ENCODE peak calls at places on chromosomes 3 and 15, in four cellular contexts. C is GM12878, U is HepG2, H is H1. S is an unnamed sample.

GRCh38 chr3:23646201-23646955 is 159.4 kb upstream of the UBE2E1 start:
- DNase-seq in U (no peak), H (no peak), C (no peak), S (no peak)

GRCh38 chr15:47885921-47886320 is 168.6 kb downstream of the SEMA6D start:
- DNase-seq in U (no peak), C (no peak), H (no peak), S (no peak)

GRCh38 chr3:52021869-52022268 is 26.2 kb upstream of the RPL29 start:
- DNase-seq in H (no peak), C (no peak), U (no peak), S (no peak)

GRCh38 chr15:55526559-55527036 is 18.6 kb upstream of the DNAAF4 start:
- DNase-seq in H (peak), C (no peak), U (peak), S (peak)

GRCh38 chr3:57544181-57545125 is at the start of gene DNAH12:
- DNase-seq in U (peak), H (peak), C (no peak), S (peak)

GRCh38 chr3:100057716-100058575 is 56.4 kb downstream of the FILIP1L start:
- DNase-seq in H (no peak), U (peak), C (no peak), S (no peak)

GRCh38 chr3:54213910-54214309 is 91.6 kb downstream of the CACNA2D3 start:
- DNase-seq in U (no peak), H (no peak), C (no peak), S (no peak)

GRCh38 chr15:90680371-90680935 is 36.7 kb upstream of the BLM start:
- DNase-seq in H (no peak), C (no peak), U (no peak), S (no peak)

GRCh38 chr3:43699864-43700263 is 9.1 kb downstream of the ABHD5 start:
- DNase-seq in U (no peak), H (no peak), C (no peak), S (no peak)

GRCh38 chr3:183775781-183776180 is 49.6 kb downstream of the MAP6D1 start:
- DNase-seq in H (no peak), C (no peak), U (no peak), S (no peak)

GRCh38 chr15:67048281-67049279 is 16.8 kb upstream of the SMAD3 start:
- DNase-seq in H (no peak), C (no peak), U (peak), S (no peak)

GRCh38 chr15:68553994-68554715 is 24.6 kb upstream of the CORO2B start:
- DNase-seq in U (peak), C (no peak), H (peak), S (peak)

GRCh38 chr3:134030382-134030753 is 643 bp upstream of the SLCO2A1 start:
- DNase-seq in H (peak), U (peak), C (no peak), S (no peak)

GRCh38 chr3:124780767-124781485 is 50.7 kb downstream of the UMPS start:
- DNase-seq in C (no peak), U (no peak), H (no peak), S (no peak)

GRCh38 chr3:17972476-17972875 is 230.0 kb upstream of the TBC1D5 start:
- DNase-seq in C (no peak), U (no peak), H (no peak), S (no peak)

GRCh38 chr15:101242160-101242998 is 9.5 kb downstream of the CHSY1 start:
- DNase-seq in H (no peak), C (peak), U (no peak), S (no peak)

GRCh38 chr3:167830007-167830406 is 94.5 kb downstream of the SERPINI1 start:
- DNase-seq in H (no peak), U (no peak), C (no peak), S (no peak)
- TF ChIP-seq ATF2 in H (no peak), U (no peak), C (no peak), S (no peak)

DNA sequence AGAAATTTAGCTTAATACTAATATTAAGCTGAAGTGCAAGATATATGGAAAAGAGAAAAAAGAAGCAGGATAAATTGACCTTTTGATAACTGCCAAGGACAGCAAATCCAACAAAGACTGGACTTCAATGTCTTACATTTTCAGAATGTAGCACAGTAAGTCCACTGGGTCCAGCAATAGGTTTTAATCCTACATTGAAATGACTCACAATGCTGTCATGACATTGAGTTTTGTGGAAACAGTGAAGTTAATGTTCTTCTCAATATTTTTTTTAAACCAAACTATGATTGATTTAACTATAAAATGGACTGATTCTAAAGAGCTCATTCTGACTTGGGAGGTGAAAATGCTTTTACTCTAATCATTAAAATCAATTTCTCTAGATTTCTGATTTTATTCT is 166.6 kb upstream of the ZNF717 start:
- DNase-seq in U (no peak), C (no peak), H (no peak), S (no peak)
- TF ChIP-seq GABPA in U (no peak), C (no peak), H (no peak), S (no peak)

DNA sequence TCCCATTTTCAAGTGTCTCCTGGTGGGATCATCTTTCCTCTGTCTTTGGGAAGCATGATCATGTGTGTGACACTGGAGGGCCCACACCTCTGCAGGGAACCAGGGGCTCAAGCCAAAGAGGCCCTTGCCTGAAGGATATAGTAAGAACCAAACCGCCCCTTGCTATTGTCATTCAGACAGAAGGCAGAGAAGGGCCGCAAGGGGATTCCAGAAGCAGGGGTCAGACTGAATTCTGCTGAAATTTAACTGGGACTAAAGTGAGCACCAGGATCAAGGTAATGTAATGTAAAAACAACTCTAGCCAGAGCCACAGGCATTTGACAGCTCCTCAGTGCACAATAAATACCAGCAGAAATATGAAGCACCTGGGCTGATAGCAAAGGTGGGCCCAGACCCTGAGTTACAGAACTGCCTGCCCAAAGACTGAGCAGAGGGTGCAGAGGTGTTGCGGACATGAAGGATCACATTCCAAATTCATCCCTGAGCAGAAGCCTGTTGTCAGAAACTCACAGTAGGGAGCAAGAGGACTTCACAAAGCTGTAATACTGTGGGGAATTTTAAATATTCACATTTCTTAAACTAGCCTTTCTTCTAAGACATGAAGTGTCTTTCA is 46.0 kb upstream of the RASGRF1 start:
- DNase-seq in C (no peak), H (no peak), U (no peak), S (no peak)
- TF ChIP-seq CEBPB in C (no peak), H (no peak), U (no peak), S (no peak)

GRCh38 chr15:27675571-27675970 is 423.5 kb downstream of the OCA2 start:
- DNase-seq in C (no peak), U (no peak), H (peak), S (no peak)

GRCh38 chr15:27676647-27677046 is 422.5 kb downstream of the OCA2 start:
- DNase-seq in C (no peak), U (no peak), H (peak), S (no peak)

GRCh38 chr15:27679203-27679602 is 419.9 kb downstream of the OCA2 start:
- DNase-seq in C (no peak), U (no peak), H (no peak), S (no peak)

GRCh38 chr15:27679621-27680521 is 419.2 kb downstream of the OCA2 start:
- DNase-seq in U (no peak), C (no peak), H (no peak), S (no peak)

DNA sequence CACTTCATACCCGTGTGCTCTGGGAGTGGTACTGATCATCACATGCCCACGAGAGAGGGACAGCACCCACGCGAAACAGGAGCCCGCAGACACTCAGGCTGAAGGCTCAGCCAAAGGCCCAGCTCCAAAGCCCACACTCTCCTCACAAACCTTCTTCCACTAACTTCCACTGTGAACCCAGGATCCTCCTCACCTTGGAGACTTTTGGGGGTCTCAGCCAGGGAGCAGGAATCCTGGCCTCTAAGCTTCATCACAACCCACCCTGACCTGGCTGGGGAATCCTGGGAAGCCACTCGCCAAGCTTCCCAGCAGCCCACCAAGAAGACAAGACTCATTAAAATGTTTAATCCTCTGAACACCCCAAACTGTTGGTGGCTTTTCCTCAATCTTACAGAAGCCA is 421.2 kb downstream of the OCA2 start:
- DNase-seq in U (no peak), H (no peak), C (no peak), S (no peak)
- TF ChIP-seq ATF2 in U (no peak), H (no peak), C (no peak), S (no peak)

GRCh38 chr3:112770026-112770626 is 76.5 kb downstream of the CD200R1L start:
- DNase-seq in H (no peak), U (no peak), C (no peak), S (peak)
- TF ChIP-seq GABPA in H (no peak), U (no peak), C (no peak), S (peak)